ENCODE peak calls at places on chromosomes 16 and 17, in seven cellular contexts. G is NCI-H774; L is HT1080; A is mammary epithelial cell; C is NCI-H446; I is stimulated activated CD8-positive, alpha-beta memory T cell treated with anti-CD3 and anti-CD28 coated beads, Interleukin-4, amount 100 ng/mL, for 48 hours; Q is GM23248. W is an unnamed sample.

GRCh38 chr16:9016824-9017223 is 53.1 kb upstream of the USP7 start:
- DNase-seq in C (no peak), L (no peak), I (no peak), Q (no peak), A (no peak), G (no peak), W (no peak)

GRCh38 chr17:28849281-28849680 is 5.5 kb upstream of the ERAL1 start:
- DNase-seq in L (no peak), A (no peak), C (no peak), Q (peak), G (no peak), I (no peak), W (no peak)

GRCh38 chr17:82752371-82753200 is 721 bp downstream of the TBCD start:
- DNase-seq in Q (peak), I (no peak), L (no peak), G (no peak), A (peak), C (no peak), W (no peak)

GRCh38 chr17:76171701-76172100 is 30.7 kb upstream of the FOXJ1 start:
- DNase-seq in G (peak), Q (no peak), I (no peak), C (no peak), L (no peak), A (no peak), W (no peak)

GRCh38 chr17:71572343-71572742 is 548.5 kb upstream of the SOX9 start:
- DNase-seq in A (peak), L (no peak), I (no peak), Q (no peak), G (no peak), C (no peak), W (no peak)

GRCh38 chr16:29745126-29745852 is 501 bp downstream of the C16orf54 start:
- DNase-seq in I (peak), L (no peak), Q (no peak), C (no peak), A (no peak), G (no peak), W (no peak)

GRCh38 chr16:27690604-27691003 is 140.7 kb downstream of the KATNIP start:
- DNase-seq in L (peak), G (no peak), I (peak), A (no peak), C (no peak), Q (peak), W (peak)

GRCh38 chr17:17706140-17707060 is 25.1 kb downstream of the RAI1 start:
- DNase-seq in Q (no peak), C (no peak), A (no peak), L (no peak), I (no peak), G (no peak), W (no peak)

GRCh38 chr16:86918637-86919036 is 340.3 kb downstream of the FOXL1 start:
- DNase-seq in L (peak), G (no peak), A (no peak), C (no peak), I (no peak), Q (no peak), W (no peak)

GRCh38 chr17:2024572-2025219 is 438 bp downstream of the RTN4RL1 start:
- DNase-seq in C (no peak), Q (no peak), I (peak), A (peak), L (no peak), G (no peak), W (no peak)

GRCh38 chr17:8222630-8223355 is 12.4 kb upstream of the AURKB start:
- DNase-seq in Q (peak), I (peak), L (peak), G (peak), C (peak), A (peak), W (peak)

GRCh38 chr16:66619036-66619435 is 14.5 kb downstream of the CMTM3 start:
- DNase-seq in C (no peak), Q (peak), A (peak), I (no peak), G (no peak), L (no peak), W (no peak)

GRCh38 chr16:88759245-88759975 is 25.6 kb downstream of the PIEZO1 start:
- DNase-seq in G (no peak), I (peak), L (no peak), A (no peak), C (no peak), Q (no peak), W (no peak)

GRCh38 chr16:50525716-50526115 is 22.5 kb upstream of the NKD1 start:
- DNase-seq in L (no peak), C (no peak), G (no peak), I (no peak), A (no peak), Q (no peak), W (no peak)

GRCh38 chr17:62824290-62825135 is 16.4 kb upstream of the MARCHF10 start:
- DNase-seq in C (no peak), L (peak), G (no peak), Q (peak), A (peak), I (no peak), W (peak)

GRCh38 chr17:32805029-32805976 is 71.6 kb downstream of the MYO1D start:
- DNase-seq in Q (peak), I (no peak), A (peak), C (no peak), L (no peak), G (no peak), W (no peak)

GRCh38 chr17:67281053-67281452 is 36.1 kb upstream of the HELZ start:
- DNase-seq in L (no peak), Q (no peak), C (no peak), G (no peak), I (no peak), A (no peak), W (no peak)

GRCh38 chr17:40486513-40487370 is 14.7 kb downstream of the TNS4 start:
- DNase-seq in L (no peak), G (no peak), I (no peak), Q (peak), C (no peak), A (peak), W (peak)

GRCh38 chr16:30773826-30774225 is 11.7 kb downstream of the RNF40 start:
- DNase-seq in G (no peak), A (no peak), I (no peak), C (no peak), Q (no peak), L (no peak), W (no peak)

GRCh38 chr17:43768382-43768781 is 9.8 kb upstream of the SOST start:
- DNase-seq in I (no peak), L (no peak), C (no peak), Q (no peak), G (no peak), A (no peak), W (no peak)

GRCh38 chr16:58062821-58063220 is 37.3 kb downstream of the MMP15 start:
- DNase-seq in Q (no peak), G (no peak), I (no peak), L (no peak), A (no peak), C (no peak), W (no peak)

GRCh38 chr17:54876656-54877195 is 23.9 kb upstream of the TOM1L1 start:
- DNase-seq in C (no peak), G (no peak), L (no peak), I (no peak), Q (no peak), A (no peak), W (no peak)

GRCh38 chr17:62963296-62963695 is 2.7 kb upstream of the TANC2 start:
- DNase-seq in C (no peak), I (no peak), Q (peak), L (peak), G (no peak), A (peak), W (no peak)

GRCh38 chr16:2278956-2279800 is 11.3 kb upstream of the RNPS1 start:
- DNase-seq in C (no peak), L (no peak), I (no peak), G (no peak), A (no peak), Q (no peak), W (no peak)

GRCh38 chr16:89160977-89161701 is 10.4 kb upstream of the CDH15 start:
- DNase-seq in Q (no peak), I (no peak), L (no peak), A (no peak), C (no peak), G (no peak), W (no peak)

GRCh38 chr16:50209548-50210265 is 56.6 kb downstream of the TENT4B start:
- DNase-seq in I (no peak), G (no peak), L (no peak), C (no peak), A (no peak), Q (no peak), W (no peak)

GRCh38 chr16:89357460-89357859 is 132.9 kb downstream of the ANKRD11 start:
- DNase-seq in A (no peak), I (no peak), L (no peak), Q (peak), C (no peak), G (no peak), W (no peak)

GRCh38 chr17:79905832-79906231 is 66.6 kb upstream of the CBX4 start:
- DNase-seq in A (no peak), C (no peak), G (no peak), I (no peak), Q (peak), L (peak), W (no peak)

GRCh38 chr16:25108054-25108453 is 3.5 kb upstream of the LCMT1 start:
- DNase-seq in C (no peak), L (no peak), G (no peak), A (no peak), I (peak), Q (no peak), W (no peak)

GRCh38 chr17:72123496-72123963 is 2.7 kb downstream of the SOX9 start:
- DNase-seq in G (no peak), Q (no peak), C (no peak), L (no peak), A (peak), I (no peak), W (no peak)

GRCh38 chr16:1288813-1289479 is 20.5 kb upstream of the UBE2I start:
- DNase-seq in C (no peak), Q (no peak), I (no peak), A (no peak), G (no peak), L (no peak), W (no peak)

GRCh38 chr17:75078097-75079022 is 9.4 kb upstream of the SLC16A5 start:
- DNase-seq in C (no peak), A (peak), Q (peak), L (peak), I (no peak), G (no peak), W (no peak)

GRCh38 chr17:80432350-80432955 is 17.5 kb downstream of the ENDOV start:
- DNase-seq in G (no peak), Q (no peak), L (no peak), I (no peak), C (no peak), A (no peak), W (no peak)

GRCh38 chr17:73974536-73974935 is 228.9 kb upstream of the RPL38 start:
- DNase-seq in Q (no peak), C (no peak), I (no peak), A (no peak), G (no peak), L (no peak), W (no peak)

GRCh38 chr17:28500712-28501379 is 5.3 kb upstream of the FOXN1 start:
- DNase-seq in G (no peak), Q (no peak), A (no peak), I (no peak), L (no peak), C (no peak), W (no peak)

GRCh38 chr17:14745122-14745521 is 444.2 kb downstream of the HS3ST3B1 start:
- DNase-seq in L (peak), A (peak), G (no peak), I (no peak), C (no peak), Q (peak), W (no peak)